ENCODE peak calls at places on chromosomes 11 and 22, in five cellular contexts. Y, B, T, R and F are unnamed samples.

GRCh38 chr11:72741429-72741833 is 10.8 kb downstream of the ARAP1 start:
- DNase-seq in Y (no peak), B (no peak), R (no peak), T (no peak), F (no peak)

GRCh38 chr22:33210129-33210784 is 152.1 kb upstream of the SYN3 start:
- DNase-seq in B (peak), R (peak), T (no peak), Y (peak), F (no peak)

GRCh38 chr22:27913162-27913741 is 5.8 kb downstream of the PITPNB start:
- DNase-seq in R (peak), B (peak), T (no peak), Y (no peak), F (no peak)

GRCh38 chr11:93572171-93572570 is 29.0 kb upstream of the SMCO4 start:
- DNase-seq in R (no peak), Y (no peak), B (no peak), T (no peak), F (no peak)

GRCh38 chr11:1927151-1928037 is 7.9 kb downstream of the TNNT3 start:
- DNase-seq in Y (no peak), R (no peak), T (no peak), B (no peak), F (peak)

GRCh38 chr22:31637375-31637937 is 24.6 kb downstream of the PISD start:
- DNase-seq in Y (no peak), R (no peak), B (no peak), T (no peak), F (no peak)

GRCh38 chr11:64406221-64406946 is 47.4 kb downstream of the RPS6KA4 start:
- DNase-seq in B (peak), T (no peak), R (peak), Y (no peak), F (no peak)

GRCh38 chr11:17153759-17154158 is 54.0 kb downstream of the PIK3C2A start:
- DNase-seq in R (no peak), B (no peak), T (no peak), Y (no peak), F (no peak)

GRCh38 chr11:12017243-12017678 is 8.8 kb upstream of the DKK3 start:
- DNase-seq in T (no peak), Y (no peak), R (peak), B (peak), F (no peak)

GRCh38 chr11:131938321-131938751 is 567.9 kb downstream of the NTM start:
- DNase-seq in B (no peak), T (no peak), Y (no peak), R (no peak), F (no peak)

GRCh38 chr22:20111689-20112622 is 3.9 kb upstream of the RANBP1 start:
- DNase-seq in T (no peak), Y (no peak), R (no peak), B (no peak), F (no peak)

GRCh38 chr22:40637181-40638150 is 947 bp upstream of the MRTFA start:
- DNase-seq in R (no peak), T (no peak), B (peak), Y (peak), F (no peak)

GRCh38 chr11:128179049-128179448 is 408.3 kb downstream of the ETS1 start:
- DNase-seq in Y (no peak), B (peak), T (no peak), R (no peak), F (no peak)

GRCh38 chr22:16955678-16956210 is 52.3 kb downstream of the GAB4 start:
- DNase-seq in Y (no peak), B (no peak), T (no peak), R (no peak), F (no peak)

GRCh38 chr11:1121343-1122331 is 36.1 kb upstream of the MUC5AC start:
- DNase-seq in Y (no peak), R (no peak), B (no peak), T (no peak), F (no peak)

GRCh38 chr11:70159612-70160570 is 43.2 kb upstream of the FADD start:
- DNase-seq in T (no peak), R (peak), Y (peak), B (peak), F (peak)

GRCh38 chr22:39388261-39389011 is 11.1 kb upstream of the TAB1 start:
- DNase-seq in Y (peak), B (peak), T (peak), R (peak), F (peak)

GRCh38 chr11:127943763-127944162 is 643.6 kb downstream of the ETS1 start:
- DNase-seq in R (no peak), T (no peak), B (no peak), Y (peak), F (no peak)

GRCh38 chr11:35260342-35260985 is 121.5 kb downstream of the CD44 start:
- DNase-seq in T (no peak), R (peak), B (peak), Y (peak), F (no peak)

GRCh38 chr22:40203568-40203967 is 25.8 kb downstream of the TNRC6B start:
- DNase-seq in R (no peak), B (peak), T (no peak), Y (no peak), F (no peak)

GRCh38 chr11:61361237-61361636 is 445 bp downstream of the CYB561A3 start:
- DNase-seq in T (no peak), R (no peak), Y (no peak), B (no peak), F (no peak)

GRCh38 chr11:28657378-28658030 is 549.3 kb downstream of the METTL15 start:
- DNase-seq in T (no peak), Y (peak), B (no peak), R (peak), F (no peak)